ENCODE peak calls at places on chromosomes 13 and 19, in six cellular contexts. I is IMR-90, P is H1, T is neuronal stem cell, M is mesendoderm, K is trophoblast cell. L is an unnamed sample.
A peak's percentile ranks its signal among the peaks of the same experiment; 100 is the strongest.

GRCh38 chr13:94968040-94968756 is 255.9 kb upstream of the SOX21 start:
- DNase-seq in I (no peak), T (peak; percentile 65), P (no peak), K (no peak), M (peak; percentile 74), L (peak; percentile 75)

GRCh38 chr19:45419396-45419795 is 4.3 kb downstream of the ERCC1 start:
- DNase-seq in I (no peak), T (no peak), M (no peak), K (no peak), P (no peak), L (no peak)

GRCh38 chr13:106117035-106117434 is 418.4 kb downstream of the EFNB2 start:
- DNase-seq in P (no peak), I (peak; percentile 77), K (no peak), M (no peak), T (no peak), L (no peak)

GRCh38 chr13:76937416-76937815 is 10.9 kb upstream of the ACOD1 start:
- DNase-seq in P (no peak), I (peak; percentile 97), K (peak; percentile 66), M (no peak), T (no peak), L (no peak)

GRCh38 chr19:56106993-56107392 is 14.1 kb downstream of the ZNF787 start:
- DNase-seq in I (no peak), M (no peak), P (no peak), K (no peak), T (no peak), L (no peak)

GRCh38 chr19:21143846-21144245 is 2.0 kb downstream of the ZNF431 start:
- DNase-seq in K (peak; percentile 80), I (no peak), P (no peak), T (no peak), M (no peak), L (no peak)

GRCh38 chr19:46386151-46386550 is 27.2 kb downstream of the CCDC8 start:
- DNase-seq in I (no peak), T (no peak), K (no peak), M (no peak), P (no peak), L (no peak)

GRCh38 chr13:48411281-48412099 is 1.4 kb downstream of the LPAR6 start:
- DNase-seq in I (peak; percentile 21), K (no peak), T (no peak), M (peak; percentile 8), P (no peak), L (no peak)

GRCh38 chr19:35039881-35040456 is 1.6 kb upstream of the HPN start:
- DNase-seq in M (no peak), T (no peak), P (no peak), K (no peak), I (no peak), L (peak; percentile 29)

GRCh38 chr13:113631341-113632095 is 26.5 kb downstream of the ATP4B start:
- DNase-seq in I (no peak), T (no peak), P (no peak), K (no peak), M (no peak), L (no peak)

GRCh38 chr19:22607653-22608430 is 26.3 kb upstream of the ZNF492 start:
- DNase-seq in P (no peak), T (no peak), M (no peak), K (no peak), I (no peak), L (no peak)

GRCh38 chr13:40490086-40490723 is 176.2 kb downstream of the FOXO1 start:
- DNase-seq in M (no peak), K (no peak), I (no peak), P (no peak), T (no peak), L (no peak)

GRCh38 chr13:40786568-40786996 is 2.8 kb upstream of the SLC25A15 start:
- DNase-seq in K (no peak), T (no peak), P (no peak), I (peak; percentile 61), M (no peak), L (peak; percentile 8)

GRCh38 chr19:54653181-54653809 is 9.5 kb upstream of the LILRB4 start:
- DNase-seq in M (peak; percentile 1), T (no peak), K (no peak), P (no peak), I (peak; percentile 7), L (no peak)

GRCh38 chr19:6744381-6745288 is 5.2 kb downstream of the TRIP10 start:
- DNase-seq in P (no peak), M (peak; percentile 67), K (peak; percentile 92), I (peak; percentile 87), T (no peak), L (no peak)

GRCh38 chr19:18978616-18979015 is 37.6 kb upstream of the HOMER3 start:
- DNase-seq in T (no peak), I (no peak), M (no peak), P (no peak), K (no peak), L (no peak)

GRCh38 chr19:38283261-38283660 is 18.9 kb downstream of the SPINT2 start:
- DNase-seq in I (no peak), T (no peak), P (no peak), K (no peak), M (no peak), L (no peak)

GRCh38 chr19:45670670-45671453 is 2.8 kb downstream of the GIPR start:
- DNase-seq in K (peak; percentile 77), T (peak; percentile 76), I (peak; percentile 72), P (peak; percentile 93), M (peak; percentile 95), L (peak; percentile 96)

GRCh38 chr13:109272595-109273325 is 513.6 kb downstream of the IRS2 start:
- DNase-seq in M (no peak), T (no peak), P (no peak), K (no peak), I (peak; percentile 29), L (no peak)

GRCh38 chr13:97631158-97631557 is 197.2 kb downstream of the RAP2A start:
- DNase-seq in K (no peak), P (no peak), T (no peak), M (peak; percentile 52), I (no peak), L (peak; percentile 74)

GRCh38 chr19:30602661-30603322 is 230.6 kb downstream of the ZNF536 start:
- DNase-seq in T (no peak), I (no peak), K (no peak), P (no peak), M (no peak), L (no peak)

GRCh38 chr13:43804461-43805070 is 17.8 kb upstream of the ENOX1 start:
- DNase-seq in T (peak; percentile 59), I (peak; percentile 78), K (peak; percentile 42), M (peak; percentile 53), P (no peak), L (no peak)

GRCh38 chr19:23817519-23817918 is 58.8 kb upstream of the ZNF681 start:
- DNase-seq in K (peak; percentile 22), P (no peak), M (peak; percentile 77), T (no peak), I (peak; percentile 4), L (peak; percentile 41)

DNA sequence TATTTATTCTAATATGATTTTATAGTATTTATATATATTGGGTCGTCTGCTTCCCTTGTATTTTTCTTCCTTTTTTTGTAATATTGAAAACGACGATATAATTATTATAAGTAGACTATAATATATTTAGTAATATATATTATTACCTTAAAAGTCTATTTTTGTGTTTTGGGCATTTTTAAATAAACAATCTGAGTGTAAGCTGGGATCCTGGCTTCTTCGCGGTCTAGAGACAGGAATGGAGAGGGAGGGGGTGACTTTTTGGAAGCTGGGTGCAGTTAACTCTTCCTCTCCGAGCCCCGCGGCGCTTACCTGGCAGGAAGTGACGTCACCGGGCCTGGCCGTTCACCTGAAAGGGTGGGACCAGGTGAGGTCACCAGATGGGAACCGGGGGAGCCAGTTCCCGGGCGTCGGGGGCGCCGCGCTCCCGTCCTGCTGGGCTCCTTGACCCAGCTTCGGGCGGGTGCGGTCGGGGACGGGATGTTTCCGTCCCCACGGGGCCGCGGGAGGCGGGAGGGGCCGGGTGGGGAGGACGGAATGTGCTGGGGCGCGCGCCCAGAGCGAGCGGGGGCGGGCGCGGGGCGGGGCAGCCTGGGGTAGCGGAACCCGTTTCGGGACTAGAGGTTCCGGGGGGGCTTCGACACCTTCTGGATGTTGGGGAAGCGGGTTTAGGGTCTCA is 2.7 kb downstream of the ZFP36 start:
- DNase-seq in I (peak; percentile 61), P (peak; percentile 73), T (no peak), K (peak; percentile 78), M (peak; percentile 94), L (peak; percentile 97)
- H3K4ac ChIP-seq in I (peak overlapping the region; percentile 98), P (peak overlapping the region; percentile 62), T (no peak overlapping the region), K (peak overlapping the region; percentile 28), M (peak overlapping the region; percentile 62), L (peak overlapping the region; percentile 74)

GRCh38 chr19:10503002-10503789 is at the start of gene KEAP1:
- DNase-seq in T (peak; percentile 50), I (no peak), K (peak; percentile 52), P (no peak), M (peak; percentile 70), L (peak; percentile 55)

GRCh38 chr19:10502524-10503001 is 593 bp downstream of the KEAP1 start:
- DNase-seq in T (peak; percentile 85), M (peak; percentile 94), I (peak; percentile 85), P (peak; percentile 73), K (peak; percentile 81), L (peak; percentile 86)

GRCh38 chr19:10500247-10500592 is 2.9 kb downstream of the KEAP1 start:
- DNase-seq in T (no peak), P (no peak), K (no peak), I (no peak), M (no peak), L (no peak)

GRCh38 chr19:10499550-10500246 is 3.5 kb downstream of the KEAP1 start:
- DNase-seq in I (no peak), T (no peak), M (no peak), K (no peak), P (no peak), L (peak; percentile 76)

GRCh38 chr19:10501971-10502523 is 1.1 kb downstream of the KEAP1 start:
- DNase-seq in I (peak; percentile 29), K (no peak), P (no peak), M (peak; percentile 51), T (no peak), L (peak; percentile 49)
- H3K4ac ChIP-seq in I (peak overlapping the region; percentile 90), K (peak overlapping the region; percentile 66), P (peak overlapping the region; percentile 94), M (peak overlapping the region; percentile 100), T (peak overlapping the region; percentile 98), L (no peak overlapping the region)

GRCh38 chr19:51006406-51006805 is 5.0 kb upstream of the KLK8 start:
- DNase-seq in K (no peak), T (no peak), P (no peak), I (no peak), M (no peak), L (no peak)
- H3K4ac ChIP-seq in K (no peak overlapping the region), T (no peak overlapping the region), P (no peak overlapping the region), I (no peak overlapping the region), M (no peak overlapping the region), L (no peak overlapping the region)

DNA sequence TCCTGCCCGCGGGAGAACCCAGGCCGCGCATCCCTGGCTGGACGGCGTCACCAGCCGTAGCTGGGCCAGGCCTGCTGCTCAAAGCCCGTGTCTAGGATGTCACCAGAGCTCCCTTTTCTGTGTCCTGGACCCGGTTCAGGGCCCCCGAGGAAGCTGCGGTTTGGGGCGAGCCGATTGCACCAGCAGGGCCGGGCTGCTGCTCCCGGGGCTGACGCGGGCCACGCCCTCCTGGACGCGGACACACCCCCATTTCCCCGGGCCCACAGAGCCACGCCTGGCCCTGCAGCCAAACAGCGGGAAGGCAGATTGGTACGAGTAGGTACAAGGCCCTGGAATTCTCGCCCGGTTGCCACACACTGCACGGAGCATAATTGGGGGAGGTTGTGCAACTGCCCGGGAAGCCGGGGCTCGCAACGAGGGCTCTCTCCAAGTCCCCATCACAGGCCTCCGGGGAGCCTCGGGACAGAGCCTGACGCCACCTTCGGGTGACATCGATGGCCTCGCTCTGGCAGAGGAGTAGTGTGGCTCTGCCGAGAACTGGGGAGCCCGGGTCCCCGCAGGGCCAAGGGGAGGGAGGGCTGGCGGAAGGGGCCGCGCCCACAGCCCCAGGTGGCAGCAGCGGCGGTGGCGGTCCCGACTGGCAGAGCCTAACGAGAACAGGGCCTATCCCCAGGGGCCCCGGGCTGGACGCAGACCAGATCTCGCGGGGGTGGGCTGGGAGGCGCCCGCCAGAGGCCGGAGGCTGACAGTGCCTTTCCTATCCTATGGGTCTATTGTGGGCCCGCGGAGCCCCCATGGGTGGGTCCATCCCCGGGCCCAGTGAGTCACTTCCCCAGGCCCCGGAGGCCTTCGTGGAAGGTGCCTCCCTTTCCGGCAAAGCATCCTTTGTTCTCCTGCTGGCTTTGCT is 23.5 kb downstream of the KCTD15 start:
- DNase-seq in M (peak; percentile 73), T (peak; percentile 61), K (peak; percentile 29), I (peak; percentile 12), P (no peak), L (peak; percentile 83)
- H3K4ac ChIP-seq in M (no peak overlapping the region), T (no peak overlapping the region), K (no peak overlapping the region), I (peak overlapping the region; percentile 9), P (peak overlapping the region; percentile 46), L (no peak overlapping the region)